ENCODE peak calls at places on chromosomes 6 and 20, in ten cellular contexts. B, T, S, X, Y, N, P, O, Z and M are unnamed samples.

GRCh38 chr6:10030942-10031537 is 383.8 kb downstream of the TFAP2A start:
- DNase-seq in B (no peak), T (no peak), S (no peak), X (no peak), Y (peak), N (no peak), P (no peak), O (no peak), Z (no peak), M (no peak)

GRCh38 chr6:50816115-50816675 is 2.5 kb upstream of the TFAP2B start:
- DNase-seq in B (peak), T (peak), S (peak), X (peak), Y (peak), N (peak), P (peak), O (peak), Z (peak), M (peak)

GRCh38 chr20:61912665-61913422 is 152.8 kb downstream of the TAF4 start:
- DNase-seq in B (peak), T (no peak), S (no peak), X (no peak), Y (no peak), N (no peak), P (no peak), O (no peak), Z (no peak), M (no peak)

GRCh38 chr20:63027425-63028389 is 20.9 kb upstream of the BHLHE23 start:
- DNase-seq in B (peak), T (no peak), S (peak), X (no peak), Y (no peak), N (no peak), P (no peak), O (peak), Z (no peak), M (no peak)

GRCh38 chr20:41218466-41218865 is 81.1 kb downstream of the PLCG1 start:
- DNase-seq in B (no peak), T (no peak), S (no peak), X (no peak), Y (no peak), N (no peak), P (peak), O (no peak), Z (no peak), M (no peak)

GRCh38 chr20:34907616-34908469 is 31.4 kb downstream of the ACSS2 start:
- DNase-seq in B (peak), T (no peak), S (peak), X (peak), Y (peak), N (peak), P (peak), O (no peak), Z (peak), M (no peak)

GRCh38 chr6:4093288-4093687 is 14.4 kb upstream of the FAM217A start:
- DNase-seq in B (no peak), T (no peak), S (no peak), X (no peak), Y (no peak), N (no peak), P (no peak), O (no peak), Z (no peak), M (no peak)

GRCh38 chr20:47127986-47128385 is 228.5 kb downstream of the ZMYND8 start:
- DNase-seq in B (peak), T (no peak), S (no peak), X (peak), Y (no peak), N (no peak), P (no peak), O (no peak), Z (no peak), M (no peak)

GRCh38 chr6:80457044-80457933 is 350.8 kb downstream of the BCKDHB start:
- DNase-seq in B (peak), T (no peak), S (peak), X (peak), Y (peak), N (peak), P (peak), O (no peak), Z (peak), M (peak)

GRCh38 chr6:89508755-89509563 is 76.0 kb downstream of the ANKRD6 start:
- DNase-seq in B (no peak), T (no peak), S (peak), X (peak), Y (no peak), N (no peak), P (no peak), O (no peak), Z (no peak), M (no peak)

GRCh38 chr20:11902264-11902663 is 15.4 kb upstream of the BTBD3 start:
- DNase-seq in B (no peak), T (no peak), S (no peak), X (no peak), Y (no peak), N (no peak), P (peak), O (no peak), Z (no peak), M (no peak)

GRCh38 chr20:31430568-31431095 is 9.8 kb upstream of the DEFB123 start:
- DNase-seq in B (no peak), T (no peak), S (no peak), X (no peak), Y (no peak), N (no peak), P (no peak), O (no peak), Z (no peak), M (no peak)

GRCh38 chr6:10891960-10892359 is 5.1 kb downstream of the SYCP2L start:
- DNase-seq in B (no peak), T (no peak), S (no peak), X (no peak), Y (no peak), N (no peak), P (no peak), O (no peak), Z (no peak), M (no peak)

GRCh38 chr6:149983145-149983544 is 19.4 kb downstream of the ULBP1 start:
- DNase-seq in B (no peak), T (no peak), S (no peak), X (no peak), Y (no peak), N (no peak), P (no peak), O (no peak), Z (no peak), M (peak)

GRCh38 chr6:9766240-9766915 is 648.5 kb downstream of the TFAP2A start:
- DNase-seq in B (no peak), T (no peak), S (no peak), X (no peak), Y (peak), N (no peak), P (peak), O (no peak), Z (no peak), M (no peak)

GRCh38 chr20:57179265-57179664 is 87.2 kb downstream of the BMP7 start:
- DNase-seq in B (peak), T (no peak), S (no peak), X (no peak), Y (no peak), N (no peak), P (no peak), O (no peak), Z (no peak), M (no peak)

GRCh38 chr20:57180954-57181353 is 85.5 kb downstream of the BMP7 start:
- DNase-seq in B (no peak), T (no peak), S (no peak), X (no peak), Y (no peak), N (no peak), P (no peak), O (no peak), Z (no peak), M (no peak)

GRCh38 chr20:57183457-57184009 is 82.9 kb downstream of the BMP7 start:
- DNase-seq in B (peak), T (no peak), S (no peak), X (no peak), Y (no peak), N (no peak), P (no peak), O (no peak), Z (no peak), M (no peak)

GRCh38 chr20:57180385-57180784 is 86.1 kb downstream of the BMP7 start:
- DNase-seq in B (peak), T (no peak), S (no peak), X (no peak), Y (no peak), N (no peak), P (no peak), O (no peak), Z (no peak), M (no peak)

DNA sequence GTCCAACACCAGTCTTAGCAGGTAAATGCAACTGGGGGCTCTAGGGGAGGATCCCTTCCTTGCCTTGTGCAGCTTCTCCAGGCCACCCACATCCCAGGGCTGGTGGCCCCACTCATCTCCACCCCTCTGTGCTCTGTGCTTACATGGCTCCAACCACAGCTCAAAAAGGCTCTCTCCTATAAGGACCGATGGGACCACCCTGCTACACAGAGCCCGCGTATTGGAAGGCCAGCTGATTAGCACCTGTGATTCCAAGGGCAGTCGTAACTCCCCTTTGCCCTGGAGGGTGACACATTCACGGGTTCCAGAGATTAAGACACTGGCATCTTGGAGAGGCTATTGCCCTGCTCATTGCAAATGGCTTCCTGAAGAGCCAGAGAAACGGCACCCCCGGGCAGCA is 84.8 kb downstream of the BMP7 start:
- DNase-seq in B (peak), T (no peak), S (no peak), X (no peak), Y (no peak), N (no peak), P (no peak), O (no peak), Z (no peak), M (no peak)
- H3K27ac ChIP-seq in B (no peak), T (no peak), S (no peak), X (no peak), Y (no peak), N (no peak), P (no peak), O (no peak), Z (no peak), M (no peak)

DNA sequence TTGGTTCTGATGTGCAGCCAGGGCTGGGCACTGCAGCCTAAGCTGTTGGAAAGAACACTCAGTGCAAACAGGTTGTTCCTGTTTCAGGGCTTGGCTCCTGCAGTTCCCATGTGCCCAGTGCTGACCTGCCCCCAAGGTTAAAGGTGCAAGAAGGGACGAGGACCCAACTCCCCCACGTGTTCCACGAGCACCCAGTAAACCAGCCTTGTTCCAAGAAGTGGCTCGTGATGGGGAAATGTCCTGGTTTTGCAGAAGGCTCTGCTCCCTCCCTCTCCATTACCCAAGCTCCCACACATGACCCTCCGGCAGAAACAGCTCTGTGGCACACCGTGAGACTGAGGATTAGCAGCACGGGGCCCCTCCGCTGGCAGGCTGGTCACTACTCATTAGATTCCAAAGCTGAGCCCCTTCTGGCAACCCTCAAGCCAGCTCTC is 9.4 kb downstream of the ACSS1 start:
- DNase-seq in B (peak), T (no peak), S (peak), X (peak), Y (no peak), N (peak), P (no peak), O (peak), Z (no peak), M (peak)
- H3K27ac ChIP-seq in B (no peak), T (peak), S (no peak), X (peak), Y (no peak), N (peak), P (no peak), O (no peak), Z (no peak), M (no peak)

DNA sequence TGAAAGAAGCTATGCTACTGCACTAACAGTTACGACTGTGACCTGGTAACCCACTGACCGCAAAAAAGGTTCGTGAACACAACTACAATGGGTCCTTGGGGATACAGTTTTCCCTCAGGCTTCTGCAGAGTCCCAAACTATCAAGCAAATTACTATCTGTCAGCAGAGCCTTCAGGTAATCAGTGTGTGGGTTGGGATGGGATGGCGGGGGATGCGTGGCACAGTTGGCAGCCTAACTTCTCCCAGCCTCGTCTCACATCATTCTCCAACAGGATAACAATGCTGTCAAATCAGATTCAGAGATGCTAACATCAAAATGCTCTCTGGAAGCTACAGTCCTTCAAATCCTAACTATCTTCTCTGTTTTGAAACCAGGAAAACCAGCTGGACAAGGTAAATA is 102.3 kb downstream of the EPM2A start:
- DNase-seq in B (no peak), T (no peak), S (no peak), X (no peak), Y (no peak), N (no peak), P (no peak), O (no peak), Z (no peak), M (no peak)
- H3K27ac ChIP-seq in B (no peak), T (no peak), S (no peak), X (no peak), Y (no peak), N (no peak), P (no peak), O (no peak), Z (no peak), M (no peak)

GRCh38 chr6:138026342-138026741 is 80.9 kb downstream of the PERP start:
- DNase-seq in B (no peak), T (no peak), S (no peak), X (no peak), Y (no peak), N (no peak), P (no peak), O (no peak), Z (no peak), M (no peak)
- H3K27ac ChIP-seq in B (no peak), T (no peak), S (no peak), X (no peak), Y (no peak), N (no peak), P (no peak), O (no peak), Z (no peak), M (no peak)

GRCh38 chr20:5116875-5117274 is 2.9 kb downstream of the PCNA start:
- DNase-seq in B (no peak), T (no peak), S (no peak), X (no peak), Y (no peak), N (no peak), P (no peak), O (no peak), Z (no peak), M (no peak)
- H3K27ac ChIP-seq in B (no peak), T (no peak), S (no peak), X (no peak), Y (no peak), N (no peak), P (no peak), O (no peak), Z (no peak), M (no peak)

GRCh38 chr6:169738972-169739529 is 12.3 kb downstream of the DYNLT2 start:
- DNase-seq in B (no peak), T (no peak), S (no peak), X (no peak), Y (no peak), N (no peak), P (no peak), O (no peak), Z (no peak), M (no peak)

GRCh38 chr6:169746556-169746955 is 4.8 kb downstream of the DYNLT2 start:
- DNase-seq in B (no peak), T (no peak), S (no peak), X (no peak), Y (no peak), N (no peak), P (no peak), O (no peak), Z (no peak), M (no peak)

GRCh38 chr6:169745405-169745804 is 6.0 kb downstream of the DYNLT2 start:
- DNase-seq in B (no peak), T (no peak), S (no peak), X (no peak), Y (no peak), N (no peak), P (no peak), O (no peak), Z (no peak), M (no peak)

GRCh38 chr6:169738204-169738971 is 13.0 kb downstream of the DYNLT2 start:
- DNase-seq in B (peak), T (no peak), S (no peak), X (no peak), Y (no peak), N (peak), P (no peak), O (no peak), Z (no peak), M (no peak)

GRCh38 chr6:169741344-169741743 is 10.0 kb downstream of the DYNLT2 start:
- DNase-seq in B (no peak), T (no peak), S (no peak), X (no peak), Y (no peak), N (no peak), P (peak), O (no peak), Z (no peak), M (no peak)
- H3K27ac ChIP-seq in B (no peak), T (no peak), S (no peak), X (no peak), Y (no peak), N (no peak), P (no peak), O (no peak), Z (no peak), M (no peak)

GRCh38 chr6:108179741-108180140 is 13.9 kb downstream of the NR2E1 start:
- DNase-seq in B (no peak), T (no peak), S (no peak), X (no peak), Y (no peak), N (no peak), P (no peak), O (no peak), Z (no peak), M (no peak)
- H3K27ac ChIP-seq in B (no peak), T (no peak), S (no peak), X (no peak), Y (no peak), N (no peak), P (no peak), O (no peak), Z (no peak), M (no peak)

GRCh38 chr20:23232219-23232581 is 118.4 kb upstream of the NXT1 start:
- DNase-seq in B (no peak), T (no peak), S (no peak), X (no peak), Y (no peak), N (no peak), P (no peak), O (no peak), Z (no peak), M (no peak)
- H3K27ac ChIP-seq in B (no peak), T (no peak), S (no peak), X (no peak), Y (no peak), N (no peak), P (no peak), O (no peak), Z (no peak), M (no peak)